ENCODE peak calls at places on chromosome 2, in ten cellular contexts. One of them, this sample, is unnamed.

GRCh38 chr2:42792087-42792582 is 248 bp downstream of the HAAO start:
- DNase-seq in cardiac fibroblast: no peak
- DNase-seq in astrocyte of the spinal cord: no peak
- DNase-seq in tibial artery: no peak
- DNase-seq in OCI-LY7: no peak
- DNase-seq in cardiac muscle cell: no peak
- DNase-seq in natural killer cell: no peak
- DNase-seq in Calu3: no peak
- DNase-seq in endothelial cell: no peak
- DNase-seq in activated B cell treated with CpG ODN at 0.5 μM for 24 hours: no peak
- DNase-seq in this sample: no peak

GRCh38 chr2:239749272-239749873 is 275.8 kb downstream of the NDUFA10 start:
- DNase-seq in Calu3: no peak
- DNase-seq in endothelial cell: no peak
- DNase-seq in activated B cell treated with CpG ODN at 0.5 μM for 24 hours: no peak
- DNase-seq in OCI-LY7: no peak
- DNase-seq in astrocyte of the spinal cord: no peak
- DNase-seq in natural killer cell: no peak
- DNase-seq in cardiac fibroblast: no peak
- DNase-seq in cardiac muscle cell: no peak
- DNase-seq in tibial artery: no peak
- DNase-seq in this sample: no peak

GRCh38 chr2:119184512-119184911 is 26.0 kb upstream of the C1QL2 start:
- DNase-seq in cardiac fibroblast: no peak
- DNase-seq in natural killer cell: no peak
- DNase-seq in endothelial cell: no peak
- DNase-seq in astrocyte of the spinal cord: no peak
- DNase-seq in tibial artery: no peak
- DNase-seq in activated B cell treated with CpG ODN at 0.5 μM for 24 hours: no peak
- DNase-seq in cardiac muscle cell: no peak
- DNase-seq in Calu3: no peak
- DNase-seq in OCI-LY7: no peak
- DNase-seq in this sample: no peak

GRCh38 chr2:134107402-134107801 is 146.5 kb upstream of the MGAT5 start:
- DNase-seq in cardiac fibroblast: no peak
- DNase-seq in OCI-LY7: no peak
- DNase-seq in endothelial cell: no peak
- DNase-seq in activated B cell treated with CpG ODN at 0.5 μM for 24 hours: no peak
- DNase-seq in natural killer cell: no peak
- DNase-seq in astrocyte of the spinal cord: no peak
- DNase-seq in cardiac muscle cell: no peak
- DNase-seq in Calu3: no peak
- DNase-seq in tibial artery: no peak
- DNase-seq in this sample: no peak

GRCh38 chr2:10688921-10689807 is 611 bp downstream of the NOL10 start:
- DNase-seq in tibial artery: peak; percentile 67
- DNase-seq in Calu3: peak; percentile 12
- DNase-seq in cardiac muscle cell: peak; percentile 3
- DNase-seq in OCI-LY7: peak; percentile 21
- DNase-seq in activated B cell treated with CpG ODN at 0.5 μM for 24 hours: no peak
- DNase-seq in cardiac fibroblast: peak; percentile 20
- DNase-seq in endothelial cell: peak; percentile 12
- DNase-seq in natural killer cell: no peak
- DNase-seq in astrocyte of the spinal cord: peak; percentile 4
- DNase-seq in this sample: no peak

GRCh38 chr2:150824118-150824517 is 336.7 kb upstream of the RND3 start:
- DNase-seq in natural killer cell: no peak
- DNase-seq in activated B cell treated with CpG ODN at 0.5 μM for 24 hours: no peak
- DNase-seq in astrocyte of the spinal cord: no peak
- DNase-seq in tibial artery: no peak
- DNase-seq in Calu3: no peak
- DNase-seq in endothelial cell: no peak
- DNase-seq in OCI-LY7: no peak
- DNase-seq in cardiac fibroblast: no peak
- DNase-seq in cardiac muscle cell: no peak
- DNase-seq in this sample: no peak

GRCh38 chr2:191927319-191927867 is 80.5 kb upstream of the CAVIN2 start:
- DNase-seq in endothelial cell: no peak
- DNase-seq in natural killer cell: no peak
- DNase-seq in cardiac muscle cell: peak; percentile 84
- DNase-seq in tibial artery: no peak
- DNase-seq in Calu3: peak; percentile 85
- DNase-seq in OCI-LY7: no peak
- DNase-seq in activated B cell treated with CpG ODN at 0.5 μM for 24 hours: no peak
- DNase-seq in astrocyte of the spinal cord: peak; percentile 95
- DNase-seq in cardiac fibroblast: peak; percentile 69
- DNase-seq in this sample: no peak

GRCh38 chr2:38509322-38509946 is 93.3 kb downstream of the HNRNPLL start:
- DNase-seq in activated B cell treated with CpG ODN at 0.5 μM for 24 hours: no peak
- DNase-seq in cardiac muscle cell: peak; percentile 75
- DNase-seq in natural killer cell: no peak
- DNase-seq in OCI-LY7: no peak
- DNase-seq in Calu3: no peak
- DNase-seq in astrocyte of the spinal cord: peak; percentile 83
- DNase-seq in cardiac fibroblast: peak; percentile 68
- DNase-seq in endothelial cell: no peak
- DNase-seq in tibial artery: no peak
- DNase-seq in this sample: peak; percentile 27

GRCh38 chr2:181596556-181596955 is 60.3 kb downstream of the CERKL start:
- DNase-seq in cardiac muscle cell: no peak
- DNase-seq in astrocyte of the spinal cord: no peak
- DNase-seq in tibial artery: no peak
- DNase-seq in cardiac fibroblast: no peak
- DNase-seq in natural killer cell: no peak
- DNase-seq in Calu3: no peak
- DNase-seq in OCI-LY7: no peak
- DNase-seq in activated B cell treated with CpG ODN at 0.5 μM for 24 hours: no peak
- DNase-seq in endothelial cell: no peak
- DNase-seq in this sample: no peak

GRCh38 chr2:189629553-189630453 is 31.5 kb upstream of the ASNSD1 start:
- DNase-seq in tibial artery: no peak
- DNase-seq in natural killer cell: no peak
- DNase-seq in astrocyte of the spinal cord: peak; percentile 23
- DNase-seq in Calu3: no peak
- DNase-seq in endothelial cell: no peak
- DNase-seq in activated B cell treated with CpG ODN at 0.5 μM for 24 hours: no peak
- DNase-seq in cardiac muscle cell: peak; percentile 77
- DNase-seq in OCI-LY7: no peak
- DNase-seq in cardiac fibroblast: peak; percentile 53
- DNase-seq in this sample: no peak

GRCh38 chr2:220442012-220442411 is 814.6 kb downstream of the SLC4A3 start:
- DNase-seq in natural killer cell: no peak
- DNase-seq in Calu3: no peak
- DNase-seq in astrocyte of the spinal cord: no peak
- DNase-seq in cardiac muscle cell: no peak
- DNase-seq in endothelial cell: no peak
- DNase-seq in tibial artery: no peak
- DNase-seq in OCI-LY7: no peak
- DNase-seq in cardiac fibroblast: no peak
- DNase-seq in activated B cell treated with CpG ODN at 0.5 μM for 24 hours: no peak
- DNase-seq in this sample: no peak

GRCh38 chr2:229627728-229628127 is 86.6 kb downstream of the DNER start:
- DNase-seq in tibial artery: no peak
- DNase-seq in activated B cell treated with CpG ODN at 0.5 μM for 24 hours: no peak
- DNase-seq in natural killer cell: no peak
- DNase-seq in astrocyte of the spinal cord: no peak
- DNase-seq in cardiac fibroblast: no peak
- DNase-seq in cardiac muscle cell: no peak
- DNase-seq in Calu3: no peak
- DNase-seq in endothelial cell: no peak
- DNase-seq in OCI-LY7: no peak
- DNase-seq in this sample: no peak

GRCh38 chr2:130389363-130389762 is 33.5 kb downstream of the PTPN18 start:
- DNase-seq in tibial artery: no peak
- DNase-seq in natural killer cell: no peak
- DNase-seq in activated B cell treated with CpG ODN at 0.5 μM for 24 hours: no peak
- DNase-seq in endothelial cell: no peak
- DNase-seq in cardiac muscle cell: no peak
- DNase-seq in Calu3: no peak
- DNase-seq in OCI-LY7: no peak
- DNase-seq in cardiac fibroblast: no peak
- DNase-seq in astrocyte of the spinal cord: no peak
- DNase-seq in this sample: no peak

GRCh38 chr2:138503087-138503442 is 1.5 kb downstream of the SPOPL start:
- DNase-seq in activated B cell treated with CpG ODN at 0.5 μM for 24 hours: no peak
- DNase-seq in astrocyte of the spinal cord: no peak
- DNase-seq in cardiac muscle cell: peak; percentile 13
- DNase-seq in tibial artery: no peak
- DNase-seq in Calu3: no peak
- DNase-seq in natural killer cell: no peak
- DNase-seq in cardiac fibroblast: peak; percentile 27
- DNase-seq in endothelial cell: no peak
- DNase-seq in OCI-LY7: peak; percentile 43
- DNase-seq in this sample: no peak

GRCh38 chr2:150916434-150916833 is 345.2 kb downstream of the RBM43 start:
- DNase-seq in OCI-LY7: no peak
- DNase-seq in natural killer cell: no peak
- DNase-seq in astrocyte of the spinal cord: no peak
- DNase-seq in cardiac fibroblast: no peak
- DNase-seq in Calu3: no peak
- DNase-seq in tibial artery: no peak
- DNase-seq in activated B cell treated with CpG ODN at 0.5 μM for 24 hours: no peak
- DNase-seq in cardiac muscle cell: no peak
- DNase-seq in endothelial cell: no peak
- DNase-seq in this sample: no peak

GRCh38 chr2:133821107-133821760 is 253.0 kb upstream of the NCKAP5 start:
- DNase-seq in cardiac muscle cell: peak; percentile 45
- DNase-seq in OCI-LY7: no peak
- DNase-seq in activated B cell treated with CpG ODN at 0.5 μM for 24 hours: no peak
- DNase-seq in tibial artery: no peak
- DNase-seq in astrocyte of the spinal cord: peak; percentile 82
- DNase-seq in endothelial cell: no peak
- DNase-seq in natural killer cell: no peak
- DNase-seq in Calu3: no peak
- DNase-seq in cardiac fibroblast: peak; percentile 84
- DNase-seq in this sample: no peak

DNA sequence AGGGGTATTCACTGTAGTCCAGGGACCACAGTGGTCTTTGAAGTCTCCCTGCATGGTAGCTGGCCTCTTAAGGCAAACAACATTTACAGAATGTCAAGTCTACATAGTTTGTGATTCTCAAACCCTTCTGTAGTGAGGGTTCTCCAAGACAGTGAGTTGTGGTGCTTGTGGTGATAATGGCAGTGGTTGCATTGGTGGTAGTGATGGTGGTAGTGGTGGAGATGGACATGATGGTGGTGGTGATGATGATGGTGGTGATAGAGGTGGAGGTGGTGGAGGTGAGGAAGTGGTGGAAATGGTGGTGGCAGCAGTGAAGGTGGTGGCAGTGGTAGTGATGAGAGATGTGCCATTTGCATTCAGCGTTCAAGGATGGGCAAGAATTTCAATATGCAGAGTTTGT is 104.9 kb downstream of the TACR1 start:
- DNase-seq in Calu3: no peak
- DNase-seq in astrocyte of the spinal cord: no peak
- DNase-seq in cardiac fibroblast: no peak
- DNase-seq in natural killer cell: no peak
- DNase-seq in activated B cell treated with CpG ODN at 0.5 μM for 24 hours: no peak
- DNase-seq in OCI-LY7: no peak
- DNase-seq in cardiac muscle cell: no peak
- DNase-seq in endothelial cell: no peak
- DNase-seq in tibial artery: no peak
- DNase-seq in this sample: no peak
- TF ChIP-seq CTCF in Calu3: no peak
- TF ChIP-seq CTCF in astrocyte of the spinal cord: no peak
- TF ChIP-seq CTCF in cardiac fibroblast: no peak
- TF ChIP-seq CTCF in natural killer cell: no peak
- TF ChIP-seq CTCF in activated B cell treated with CpG ODN at 0.5 μM for 24 hours: no peak
- TF ChIP-seq CTCF in OCI-LY7: no peak
- TF ChIP-seq CTCF in cardiac muscle cell: no peak
- TF ChIP-seq CTCF in endothelial cell: no peak
- TF ChIP-seq CTCF in tibial artery: no peak
- TF ChIP-seq CTCF in this sample: no peak

GRCh38 chr2:111618953-111619902 is 264.8 kb downstream of the ANAPC1 start:
- DNase-seq in tibial artery: no peak
- DNase-seq in cardiac muscle cell: peak; percentile 54
- DNase-seq in activated B cell treated with CpG ODN at 0.5 μM for 24 hours: no peak
- DNase-seq in Calu3: no peak
- DNase-seq in natural killer cell: peak; percentile 45
- DNase-seq in astrocyte of the spinal cord: no peak
- DNase-seq in OCI-LY7: peak; percentile 46
- DNase-seq in endothelial cell: no peak
- DNase-seq in cardiac fibroblast: peak; percentile 28
- DNase-seq in this sample: no peak
- TF ChIP-seq CTCF in tibial artery: no peak
- TF ChIP-seq CTCF in cardiac muscle cell: peak; percentile 45
- TF ChIP-seq CTCF in activated B cell treated with CpG ODN at 0.5 μM for 24 hours: no peak
- TF ChIP-seq CTCF in Calu3: no peak
- TF ChIP-seq CTCF in natural killer cell: no peak
- TF ChIP-seq CTCF in astrocyte of the spinal cord: peak; percentile 19
- TF ChIP-seq CTCF in OCI-LY7: peak; percentile 80
- TF ChIP-seq CTCF in endothelial cell: no peak
- TF ChIP-seq CTCF in cardiac fibroblast: no peak
- TF ChIP-seq CTCF in this sample: peak; percentile 12

DNA sequence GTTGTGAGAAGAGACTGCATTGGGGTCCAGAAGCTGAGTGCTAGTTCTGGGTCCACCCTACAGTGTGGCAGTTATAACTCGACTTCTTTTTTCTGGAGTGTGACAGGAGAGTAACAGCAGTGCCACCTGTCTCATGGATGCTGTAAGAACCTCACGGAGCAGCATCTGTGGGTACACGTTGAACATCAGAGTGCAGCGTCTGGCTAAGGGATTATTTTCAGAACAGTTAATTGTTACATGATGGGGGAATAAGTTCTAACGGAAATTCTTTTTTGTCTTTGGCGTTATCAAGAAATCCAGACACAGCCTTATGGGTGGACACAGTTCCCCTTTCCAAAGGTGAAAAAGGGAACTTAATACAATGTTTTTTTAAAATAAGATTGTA is 28.3 kb upstream of the TOGARAM2 start:
- DNase-seq in tibial artery: no peak
- DNase-seq in endothelial cell: no peak
- DNase-seq in Calu3: peak; percentile 21
- DNase-seq in activated B cell treated with CpG ODN at 0.5 μM for 24 hours: no peak
- DNase-seq in astrocyte of the spinal cord: no peak
- DNase-seq in natural killer cell: no peak
- DNase-seq in cardiac muscle cell: no peak
- DNase-seq in cardiac fibroblast: no peak
- DNase-seq in OCI-LY7: peak; percentile 27
- DNase-seq in this sample: peak; percentile 41
- TF ChIP-seq CTCF in tibial artery: no peak
- TF ChIP-seq CTCF in endothelial cell: no peak
- TF ChIP-seq CTCF in Calu3: no peak
- TF ChIP-seq CTCF in activated B cell treated with CpG ODN at 0.5 μM for 24 hours: no peak
- TF ChIP-seq CTCF in astrocyte of the spinal cord: no peak
- TF ChIP-seq CTCF in natural killer cell: no peak
- TF ChIP-seq CTCF in cardiac muscle cell: no peak
- TF ChIP-seq CTCF in cardiac fibroblast: no peak
- TF ChIP-seq CTCF in OCI-LY7: peak; percentile 44
- TF ChIP-seq CTCF in this sample: no peak

DNA sequence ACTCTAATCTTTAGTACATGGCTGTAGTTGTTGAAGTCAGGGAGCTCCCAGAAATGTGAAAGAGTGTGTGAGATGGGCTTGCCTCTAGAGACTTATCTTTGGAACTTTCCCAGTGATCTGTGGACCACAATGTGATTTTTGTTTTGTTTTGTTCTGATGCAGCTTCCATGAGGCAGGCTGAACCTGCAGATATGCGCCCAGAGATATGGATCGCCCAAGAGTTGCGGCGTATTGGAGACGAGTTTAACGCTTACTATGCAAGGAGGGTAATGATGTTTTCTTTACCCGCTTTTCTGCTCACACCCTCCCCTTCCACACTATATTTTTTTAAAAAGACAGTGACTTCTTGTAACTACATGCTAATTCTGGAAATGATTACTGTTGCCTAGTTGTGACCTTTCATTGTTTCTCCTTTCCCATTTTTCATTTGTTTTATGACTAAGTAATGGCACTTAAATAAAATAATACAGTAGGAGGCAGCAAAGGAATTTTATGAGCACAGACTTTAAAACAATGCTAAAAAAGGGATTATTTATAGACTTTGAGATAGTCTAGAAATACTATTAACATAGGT is 29.3 kb downstream of the BCL2L11 start:
- DNase-seq in activated B cell treated with CpG ODN at 0.5 μM for 24 hours: no peak
- DNase-seq in cardiac fibroblast: no peak
- DNase-seq in cardiac muscle cell: no peak
- DNase-seq in OCI-LY7: no peak
- DNase-seq in natural killer cell: no peak
- DNase-seq in endothelial cell: no peak
- DNase-seq in tibial artery: no peak
- DNase-seq in Calu3: no peak
- DNase-seq in astrocyte of the spinal cord: no peak
- DNase-seq in this sample: no peak
- TF ChIP-seq CTCF in activated B cell treated with CpG ODN at 0.5 μM for 24 hours: no peak
- TF ChIP-seq CTCF in cardiac fibroblast: no peak
- TF ChIP-seq CTCF in cardiac muscle cell: no peak
- TF ChIP-seq CTCF in OCI-LY7: no peak
- TF ChIP-seq CTCF in natural killer cell: no peak
- TF ChIP-seq CTCF in endothelial cell: no peak
- TF ChIP-seq CTCF in tibial artery: no peak
- TF ChIP-seq CTCF in Calu3: no peak
- TF ChIP-seq CTCF in astrocyte of the spinal cord: no peak
- TF ChIP-seq CTCF in this sample: no peak